ENCODE peak calls at places on chromosome 19, in four cellular contexts. G, D, T and Z are unnamed samples.

GRCh38 chr19:7483720-7484201 is 5.1 kb downstream of the PEX11G start:
- DNase-seq in G (no peak), T (no peak), D (no peak), Z (peak)

GRCh38 chr19:6769006-6769637 is 1.9 kb upstream of the SH2D3A start:
- DNase-seq in D (no peak), T (no peak), G (peak), Z (peak)

GRCh38 chr19:30791116-30791515 is 418.9 kb downstream of the ZNF536 start:
- DNase-seq in D (no peak), G (no peak), T (no peak), Z (no peak)

GRCh38 chr19:38193445-38193844 is 30.6 kb downstream of the DPF1 start:
- DNase-seq in D (no peak), G (no peak), T (no peak), Z (no peak)

GRCh38 chr19:42121666-42122069 is 10.6 kb downstream of the POU2F2 start:
- DNase-seq in G (peak), D (peak), T (peak), Z (no peak)

GRCh38 chr19:18796239-18796638 is 5.1 kb upstream of the COMP start:
- DNase-seq in T (no peak), D (no peak), G (no peak), Z (no peak)

GRCh38 chr19:29909545-29909944 is 32.5 kb upstream of the URI1 start:
- DNase-seq in G (no peak), D (no peak), T (no peak), Z (no peak)

GRCh38 chr19:51124216-51124615 is 490 bp upstream of the SIGLEC9 start:
- DNase-seq in T (no peak), G (no peak), D (no peak), Z (no peak)

GRCh38 chr19:58571575-58571947 is 1.6 kb downstream of the MZF1 start:
- DNase-seq in G (no peak), T (no peak), D (no peak), Z (no peak)

GRCh38 chr19:52498571-52498970 is 28.9 kb upstream of the ZNF808 start:
- DNase-seq in G (no peak), D (no peak), T (no peak), Z (no peak)

GRCh38 chr19:51366999-51367564 is 894 bp upstream of the ETFB start:
- DNase-seq in G (no peak), T (no peak), D (peak), Z (no peak)

GRCh38 chr19:55197531-55197930 is 11.8 kb downstream of the PTPRH start:
- DNase-seq in D (no peak), T (no peak), G (no peak), Z (no peak)

GRCh38 chr19:55493052-55493649 is 4.9 kb downstream of the SSC5D start:
- DNase-seq in D (no peak), G (peak), T (no peak), Z (no peak)

GRCh38 chr19:17327654-17328516 is 6.8 kb downstream of the ANO8 start:
- DNase-seq in D (peak), G (no peak), T (no peak), Z (peak)

GRCh38 chr19:18020212-18021067 is 12.5 kb downstream of the ARRDC2 start:
- DNase-seq in D (peak), G (peak), T (no peak), Z (peak)

GRCh38 chr19:49368711-49369358 is 5.2 kb downstream of the DKKL1 start:
- DNase-seq in G (no peak), D (no peak), T (no peak), Z (no peak)

GRCh38 chr19:55319786-55320185 is 5.4 kb downstream of the TMEM150B start:
- DNase-seq in T (no peak), G (peak), D (peak), Z (peak)

GRCh38 chr19:38949580-38950367 is 19.0 kb downstream of the MRPS12 start:
- DNase-seq in G (peak), T (no peak), D (peak), Z (no peak)

GRCh38 chr19:33195711-33196347 is 1.7 kb downstream of the LRP3 start:
- DNase-seq in D (no peak), T (no peak), G (no peak), Z (no peak)

GRCh38 chr19:19006213-19006612 is 27.1 kb downstream of the SUGP2 start:
- DNase-seq in T (no peak), G (peak), D (no peak), Z (no peak)

GRCh38 chr19:16671652-16672274 is 10.8 kb downstream of the TMEM38A start:
- DNase-seq in T (no peak), G (no peak), D (no peak), Z (no peak)

GRCh38 chr19:4993683-4994082 is 24.8 kb downstream of the KDM4B start:
- DNase-seq in G (no peak), D (no peak), T (no peak), Z (no peak)

GRCh38 chr19:10333758-10334339 is 520 bp upstream of the RAVER1 start:
- DNase-seq in G (no peak), D (no peak), T (no peak), Z (no peak)
- TF ChIP-seq FOS in G (no peak), D (no peak), T (no peak), Z (no peak)

GRCh38 chr19:46404884-46405658 is 8.3 kb downstream of the CCDC8 start:
- DNase-seq in D (no peak), G (no peak), T (no peak), Z (peak)
- TF ChIP-seq FOS in D (no peak), G (no peak), T (no peak), Z (no peak)

DNA sequence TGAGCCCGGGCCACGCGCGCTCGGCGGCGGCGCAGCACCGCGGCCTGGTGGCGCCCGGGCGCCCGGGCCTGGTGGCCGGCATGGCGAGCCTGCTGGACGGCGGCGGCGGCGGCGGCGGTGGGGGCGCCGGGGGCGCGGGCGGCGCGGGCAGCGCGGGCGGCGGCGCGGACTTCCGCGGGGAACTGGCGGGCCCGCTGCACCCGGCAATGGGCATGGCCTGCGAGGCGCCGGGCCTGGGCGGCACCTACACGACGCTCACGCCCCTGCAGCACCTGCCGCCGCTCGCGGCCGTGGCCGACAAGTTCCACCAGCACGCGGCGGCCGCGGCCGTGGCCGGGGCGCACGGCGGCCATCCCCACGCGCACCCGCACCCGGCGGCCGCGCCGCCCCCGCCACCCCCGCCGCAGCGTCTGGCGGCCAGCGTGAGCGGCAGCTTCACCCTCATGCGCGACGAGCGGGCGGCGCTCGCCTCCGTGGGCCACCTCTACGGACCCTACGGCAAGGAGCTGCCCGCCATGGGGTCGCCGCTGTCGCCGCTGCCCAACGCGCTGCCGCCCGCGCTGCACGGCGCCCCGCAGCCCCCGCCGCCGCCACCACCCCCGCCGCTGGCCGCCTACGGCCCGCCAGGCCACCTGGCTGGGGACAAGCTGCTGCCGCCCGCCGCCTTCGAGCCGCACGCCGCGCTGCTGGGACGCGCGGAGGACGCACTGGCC is 580 bp downstream of the ONECUT3 start:
- DNase-seq in T (no peak), D (no peak), G (no peak), Z (no peak)
- TF ChIP-seq FOS in T (no peak), D (no peak), G (no peak), Z (no peak)

GRCh38 chr19:15640294-15640903 is at the start of gene CYP4F3:
- DNase-seq in D (no peak), T (no peak), G (no peak), Z (peak)
- TF ChIP-seq FOS in D (no peak), T (no peak), G (no peak), Z (no peak)

DNA sequence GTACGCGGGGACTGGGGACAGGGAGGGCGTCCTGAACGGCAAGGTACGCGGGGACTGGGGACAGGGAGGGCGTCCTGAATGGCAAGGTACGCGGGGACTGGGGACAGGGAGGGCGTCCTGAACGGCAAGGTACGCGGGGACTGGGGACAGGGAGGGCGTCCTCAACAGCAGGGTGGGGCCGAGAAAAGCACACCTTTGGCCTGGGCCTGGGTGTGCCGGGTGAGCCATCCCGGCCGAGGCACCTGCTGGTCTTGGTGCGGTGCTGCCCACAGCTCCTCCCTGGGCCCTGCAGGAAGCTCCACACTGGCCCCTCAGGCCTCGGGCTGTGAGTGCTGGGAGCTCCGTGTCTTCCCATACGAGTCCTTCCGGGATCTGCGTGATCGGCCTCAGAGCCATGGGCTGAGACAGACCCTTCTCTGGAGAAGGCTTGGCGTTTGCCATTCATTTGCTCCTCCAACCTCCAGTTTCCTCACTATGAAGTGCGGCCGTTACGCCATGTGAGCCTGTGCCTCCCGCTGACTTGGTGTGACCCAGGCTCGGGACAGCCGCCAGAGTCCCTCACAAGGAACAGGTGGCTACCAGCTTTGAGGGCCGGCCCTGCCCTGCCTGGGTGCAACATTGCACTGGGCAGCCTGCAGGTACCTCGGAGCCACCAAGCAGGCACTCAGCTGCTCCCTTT is 7.8 kb upstream of the ZNF554 start:
- DNase-seq in D (no peak), G (no peak), T (no peak), Z (no peak)
- TF ChIP-seq FOS in D (no peak), G (no peak), T (no peak), Z (no peak)

DNA sequence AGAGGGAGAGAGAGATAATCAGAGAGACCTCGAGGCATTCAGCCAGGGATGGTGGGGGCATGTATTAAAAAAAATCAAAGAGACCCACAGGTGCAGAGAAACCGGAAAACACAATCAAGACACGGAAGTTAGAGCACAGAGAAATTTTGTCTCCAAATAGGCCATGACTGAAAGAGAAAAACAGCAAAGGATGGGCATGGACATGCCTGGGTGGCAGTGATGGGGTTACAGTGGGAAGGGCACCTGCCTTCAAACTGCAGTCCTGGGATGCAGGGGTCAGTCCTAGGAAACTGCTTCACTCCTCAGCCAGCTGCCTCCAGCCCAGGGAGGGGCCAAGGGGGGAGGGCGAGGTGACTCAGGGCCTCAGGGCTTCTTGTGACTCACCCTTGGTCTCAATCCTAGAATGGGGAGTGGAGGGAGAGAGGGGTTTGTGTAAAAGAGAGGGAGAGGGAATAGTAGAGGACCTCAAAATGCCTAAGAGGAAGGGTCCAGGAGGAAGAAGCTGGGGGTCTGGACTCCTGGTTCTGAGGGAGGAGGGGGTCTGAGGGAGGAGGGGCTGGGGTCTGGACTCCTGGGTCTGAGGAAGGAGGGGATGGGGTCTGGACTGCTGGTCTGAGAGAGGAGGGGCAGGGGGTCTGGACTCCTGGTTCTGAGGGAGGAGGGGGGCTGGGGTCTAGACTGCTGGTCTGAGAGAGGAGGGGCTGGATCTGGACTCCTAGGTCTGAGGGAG is 3.6 kb upstream of the KCNN4 start:
- DNase-seq in T (no peak), G (peak), D (peak), Z (peak)
- TF ChIP-seq FOS in T (no peak), G (peak), D (peak), Z (peak)